ENCODE peak calls at places on chromosomes 3 and 15, in five cellular contexts. H is SK-N-SH, Q is GM12878, Z is HepG2, U is K562. L is an unnamed sample.
A peak's percentile ranks its signal among the peaks of the same experiment; 100 is the strongest.

GRCh38 chr3:172198428-172198827 is 159.1 kb downstream of the FNDC3B start:
- DNase-seq in Q (no peak), U (no peak), H (no peak), Z (no peak), L (no peak)

GRCh38 chr15:85988741-85989140 is 90.9 kb upstream of the AGBL1 start:
- DNase-seq in Z (no peak), H (no peak), U (no peak), Q (no peak), L (no peak)

GRCh38 chr15:58331562-58331902 is 100.3 kb upstream of the LIPC start:
- DNase-seq in Z (peak; percentile 32), U (no peak), H (no peak), Q (no peak), L (no peak)

GRCh38 chr3:4994823-4995499 is 15.7 kb downstream of the BHLHE40 start:
- DNase-seq in Z (peak; percentile 52), H (no peak), U (peak; percentile 76), Q (no peak), L (no peak)

GRCh38 chr3:190225186-190225692 is 97.0 kb downstream of the CLDN1 start:
- DNase-seq in Q (no peak), H (peak; percentile 2), Z (peak; percentile 29), U (no peak), L (peak; percentile 16)

GRCh38 chr15:91561371-91562100 is 292.0 kb upstream of the SLCO3A1 start:
- DNase-seq in Q (no peak), U (no peak), Z (no peak), H (no peak), L (no peak)

GRCh38 chr3:64915778-64916177 is 228.0 kb upstream of the ADAMTS9 start:
- DNase-seq in H (no peak), Q (no peak), U (no peak), Z (no peak), L (no peak)

GRCh38 chr15:79084308-79084968 is 6.1 kb downstream of the RASGRF1 start:
- DNase-seq in H (peak; percentile 42), U (no peak), Z (no peak), Q (no peak), L (no peak)

GRCh38 chr3:181631901-181632300 is 79.8 kb upstream of the SOX2 start:
- DNase-seq in Z (no peak), U (no peak), H (no peak), Q (no peak), L (no peak)

GRCh38 chr15:71411538-71412482 is 296.5 kb downstream of the THSD4 start:
- DNase-seq in H (no peak), Z (no peak), U (no peak), Q (no peak), L (no peak)

GRCh38 chr3:194377708-194378107 is 8.2 kb upstream of the LRRC15 start:
- DNase-seq in U (no peak), Z (no peak), Q (no peak), H (no peak), L (no peak)

GRCh38 chr15:92365079-92365478 is 28.6 kb upstream of the ST8SIA2 start:
- DNase-seq in H (no peak), Z (peak; percentile 45), U (no peak), Q (no peak), L (no peak)

GRCh38 chr3:113141543-113141942 is 69.8 kb upstream of the BOC start:
- DNase-seq in Q (no peak), Z (no peak), U (no peak), H (no peak), L (no peak)

GRCh38 chr15:63502843-63503738 is 1.3 kb upstream of the USP3 start:
- DNase-seq in Z (peak; percentile 84), H (no peak), U (peak; percentile 71), Q (peak; percentile 92), L (no peak)

GRCh38 chr3:40120816-40121215 is 188.7 kb upstream of the EIF1B start:
- DNase-seq in Q (no peak), Z (no peak), H (no peak), U (no peak), L (no peak)

GRCh38 chr3:154981201-154981600 is 98.9 kb upstream of the MME start:
- DNase-seq in U (no peak), H (no peak), Q (no peak), Z (no peak), L (no peak)

GRCh38 chr3:180420804-180421203 is 181.2 kb upstream of the TTC14 start:
- DNase-seq in U (no peak), H (no peak), Q (no peak), Z (no peak), L (no peak)

GRCh38 chr3:106251160-106251892 is 382.5 kb upstream of the CBLB start:
- DNase-seq in Z (no peak), U (no peak), H (no peak), Q (no peak), L (no peak)

GRCh38 chr3:157132936-157133335 is 27.0 kb downstream of the CCNL1 start:
- DNase-seq in Q (no peak), H (no peak), U (no peak), Z (no peak), L (no peak)

GRCh38 chr3:126971891-126972351 is 11.0 kb upstream of the PLXNA1 start:
- DNase-seq in H (peak; percentile 83), U (no peak), Q (no peak), Z (no peak), L (no peak)
- TF ChIP-seq FOXM1 in H (no peak), U (no peak), Q (no peak), Z (no peak), L (no peak)

GRCh38 chr3:138227650-138228049 is 40.5 kb downstream of the ARMC8 start:
- DNase-seq in H (no peak), U (no peak), Q (no peak), Z (no peak), L (no peak)
- TF ChIP-seq FOXM1 in H (no peak), U (no peak), Q (no peak), Z (no peak), L (no peak)

GRCh38 chr3:126287536-126288181 is 69.5 kb downstream of the KLF15 start:
- DNase-seq in H (peak; percentile 78), U (no peak), Z (peak; percentile 41), Q (no peak), L (peak; percentile 3)
- TF ChIP-seq FOXM1 in H (no peak), U (no peak), Z (no peak), Q (no peak), L (no peak)

GRCh38 chr15:45157056-45157455 is 27.3 kb downstream of the DUOX1 start:
- DNase-seq in H (no peak), Q (no peak), Z (no peak), U (no peak), L (no peak)
- TF ChIP-seq FOXM1 in H (no peak), Q (no peak), Z (no peak), U (no peak), L (no peak)

GRCh38 chr3:119294402-119294888 is 262 bp downstream of the ARHGAP31 start:
- DNase-seq in U (no peak), H (no peak), Z (no peak), Q (no peak), L (peak; percentile 49)
- TF ChIP-seq FOXM1 in U (no peak), H (no peak), Z (no peak), Q (no peak), L (no peak)

DNA sequence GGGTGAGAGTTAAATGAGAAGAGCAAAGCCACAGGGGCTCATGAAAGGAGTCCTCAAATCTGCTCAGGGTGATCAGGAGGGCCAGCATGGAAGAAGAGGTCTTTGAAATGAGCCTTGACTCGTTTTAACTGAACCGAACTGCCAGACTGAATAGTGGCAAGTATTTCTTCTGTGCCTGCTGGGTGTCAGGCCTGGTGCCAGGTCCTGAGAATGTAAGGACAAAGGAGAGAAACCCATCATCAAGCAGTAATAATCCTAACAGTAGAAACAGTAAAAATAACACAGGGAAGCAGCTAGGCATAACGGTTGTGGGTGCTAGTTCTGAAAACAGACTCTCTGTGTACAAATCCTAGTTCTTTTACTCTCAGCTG is 40.4 kb upstream of the SMAD3 start:
- DNase-seq in Z (no peak), Q (no peak), U (no peak), H (no peak), L (no peak)
- TF ChIP-seq FOXM1 in Z (no peak), Q (no peak), U (no peak), H (no peak), L (no peak)

GRCh38 chr3:111902534-111902933 is 43.5 kb downstream of the PHLDB2 start:
- DNase-seq in Z (no peak), U (no peak), Q (no peak), H (no peak), L (no peak)

GRCh38 chr3:111907151-111907550 is 48.1 kb downstream of the PHLDB2 start:
- DNase-seq in Z (no peak), H (no peak), Q (no peak), U (no peak), L (no peak)

GRCh38 chr3:111903067-111903511 is 44.0 kb downstream of the PHLDB2 start:
- DNase-seq in U (no peak), H (no peak), Z (no peak), Q (no peak), L (no peak)

GRCh38 chr3:111904376-111905241 is 45.5 kb downstream of the PHLDB2 start:
- DNase-seq in Q (no peak), Z (peak; percentile 38), U (no peak), H (no peak), L (no peak)

GRCh38 chr3:111906667-111907066 is 47.6 kb downstream of the PHLDB2 start:
- DNase-seq in Q (no peak), H (no peak), U (no peak), Z (no peak), L (no peak)
- TF ChIP-seq FOXM1 in Q (no peak), H (no peak), U (no peak), Z (no peak), L (no peak)

DNA sequence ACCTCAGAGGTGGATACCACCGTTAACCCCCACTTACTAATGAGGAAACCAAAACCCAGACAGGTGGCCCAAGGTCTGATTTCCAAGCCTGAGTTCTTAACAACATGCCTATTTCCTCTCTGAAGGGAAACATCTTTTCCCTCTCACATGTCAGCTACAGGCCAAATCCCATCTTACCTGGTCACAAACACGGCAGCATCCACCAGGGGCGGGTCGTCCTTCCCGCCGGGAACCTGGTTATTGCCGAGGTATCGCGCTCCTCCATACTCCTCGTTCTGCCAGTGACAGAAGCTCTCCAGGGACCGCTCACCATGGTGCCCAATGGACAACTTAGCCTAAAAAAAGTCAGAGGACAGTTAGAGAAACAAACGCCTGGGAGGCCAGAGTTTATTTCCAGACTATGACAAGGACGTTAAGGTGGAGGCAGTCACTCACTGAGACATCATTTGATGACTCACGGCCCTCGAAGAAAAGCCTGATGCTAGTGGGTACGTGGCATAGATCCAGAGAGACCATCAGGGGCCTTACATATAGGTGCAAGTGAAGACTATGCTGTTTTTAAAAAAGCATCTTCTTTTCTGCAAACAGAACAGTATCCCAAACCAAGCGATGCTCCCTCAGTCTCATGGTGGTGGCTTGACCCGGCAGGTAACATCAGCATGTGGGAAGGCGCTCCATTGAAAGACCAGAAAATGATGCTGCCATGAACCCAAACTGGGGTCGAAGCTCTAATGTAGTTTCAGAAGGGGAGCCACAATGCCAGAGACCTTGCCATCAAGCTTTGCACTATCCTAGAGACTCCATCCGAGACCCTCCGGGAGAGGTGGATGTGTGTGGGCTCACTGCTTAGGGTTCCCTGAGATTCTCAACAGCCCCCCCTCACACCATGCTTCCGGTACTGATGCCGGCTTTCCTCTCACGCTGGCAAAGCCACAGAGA is 80.2 kb downstream of the ADAMTS17 start:
- DNase-seq in U (no peak), H (no peak), Z (no peak), Q (no peak), L (no peak)
- TF ChIP-seq FOXM1 in U (no peak), H (no peak), Z (no peak), Q (no peak), L (no peak)

DNA sequence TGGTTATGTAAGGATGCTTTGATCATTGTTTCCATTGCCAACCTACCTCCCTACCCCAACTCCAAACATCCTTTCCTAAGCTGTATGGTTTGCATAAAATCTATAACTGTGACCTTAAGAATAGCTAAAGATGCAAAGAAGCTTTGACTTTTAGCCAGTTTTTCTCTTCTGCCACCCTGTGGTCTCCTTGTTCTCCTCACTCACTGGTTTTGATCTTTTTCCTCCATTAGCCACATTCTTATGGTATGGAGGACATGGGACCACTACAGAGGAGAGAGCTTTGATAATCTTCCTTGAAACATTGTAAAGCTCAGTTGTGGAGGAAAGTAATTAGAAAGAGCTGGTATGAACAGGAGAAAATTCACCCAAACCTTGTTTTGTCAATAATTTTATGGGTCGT is 115.9 kb downstream of the NEK11 start:
- DNase-seq in Z (no peak), U (no peak), H (no peak), Q (no peak), L (no peak)
- TF ChIP-seq FOXM1 in Z (no peak), U (no peak), H (no peak), Q (no peak), L (no peak)

L was measured in HEK293T.